ENCODE peak calls at places on chromosomes 16 and 17, in four cellular contexts. A, C, G and Z are unnamed samples.

GRCh38 chr16:49461517-49461951 is 87.9 kb downstream of the C16orf78 start:
- DNase-seq in A (no peak), G (no peak), C (no peak), Z (no peak)

GRCh38 chr17:2335726-2336214 is 487 bp downstream of the TSR1 start:
- DNase-seq in G (no peak), A (no peak), C (no peak), Z (peak)

GRCh38 chr17:39555368-39555767 is 52.4 kb downstream of the NEUROD2 start:
- DNase-seq in A (no peak), G (no peak), C (no peak), Z (no peak)

GRCh38 chr17:40915199-40915661 is 22.2 kb downstream of the KRT23 start:
- DNase-seq in G (no peak), A (no peak), C (no peak), Z (peak)

GRCh38 chr16:3807425-3808123 is 72.9 kb downstream of the CREBBP start:
- DNase-seq in C (no peak), G (no peak), A (no peak), Z (no peak)

GRCh38 chr17:76710863-76711611 is at the start of gene MXRA7:
- DNase-seq in G (peak), A (peak), C (peak), Z (peak)

GRCh38 chr17:72618018-72618509 is 474.4 kb downstream of the SLC39A11 start:
- DNase-seq in G (peak), A (peak), C (peak), Z (peak)

GRCh38 chr16:2244926-2245795 is 6.2 kb downstream of the ECI1 start:
- DNase-seq in G (no peak), C (no peak), A (no peak), Z (no peak)

GRCh38 chr16:88002211-88002610 is 51.0 kb downstream of the BANP start:
- DNase-seq in G (no peak), C (no peak), A (no peak), Z (no peak)

GRCh38 chr17:17269926-17270773 is 10.9 kb downstream of the COPS3 start:
- DNase-seq in C (peak), G (peak), A (no peak), Z (no peak)

GRCh38 chr16:70331588-70332358 is 14.9 kb upstream of the DDX19A start:
- DNase-seq in G (peak), A (no peak), C (peak), Z (no peak)

GRCh38 chr17:12201294-12201693 is 180.6 kb downstream of the MAP2K4 start:
- DNase-seq in A (no peak), C (no peak), G (no peak), Z (no peak)

GRCh38 chr16:49010396-49010795 is 271.2 kb downstream of the CBLN1 start:
- DNase-seq in G (no peak), C (no peak), A (no peak), Z (no peak)

GRCh38 chr17:74427048-74427762 is 4.7 kb upstream of the GPRC5C start:
- DNase-seq in A (no peak), G (peak), C (no peak), Z (peak)

GRCh38 chr17:27756467-27757371 is 43.6 kb downstream of the NOS2 start:
- DNase-seq in C (peak), A (peak), G (peak), Z (peak)

GRCh38 chr17:59547131-59547915 is 18.1 kb upstream of the DHX40 start:
- DNase-seq in G (no peak), C (no peak), A (no peak), Z (no peak)

GRCh38 chr17:78144146-78144719 is 2.0 kb upstream of the C17orf99 start:
- DNase-seq in C (no peak), G (peak), A (peak), Z (peak)

GRCh38 chr17:81097134-81097942 is 62.4 kb downstream of the BAIAP2 start:
- DNase-seq in A (no peak), G (peak), C (peak), Z (peak)

GRCh38 chr17:82822281-82822680 is 17.5 kb downstream of the ZNF750 start:
- DNase-seq in G (no peak), A (no peak), C (no peak), Z (no peak)

GRCh38 chr16:48901712-48902374 is 291.9 kb upstream of the N4BP1 start:
- DNase-seq in G (no peak), C (no peak), A (no peak), Z (peak)

GRCh38 chr17:67281053-67281452 is 36.1 kb upstream of the HELZ start:
- DNase-seq in G (no peak), C (no peak), A (no peak), Z (no peak)

GRCh38 chr16:87918314-87918713 is 18.0 kb downstream of the CA5A start:
- DNase-seq in C (no peak), A (no peak), G (no peak), Z (no peak)

GRCh38 chr17:36629252-36629847 is 28.0 kb downstream of the MRM1 start:
- DNase-seq in C (peak), G (peak), A (peak), Z (peak)

GRCh38 chr16:87722590-87723223 is 43.1 kb downstream of the KLHDC4 start:
- DNase-seq in G (no peak), A (no peak), C (no peak), Z (no peak)

GRCh38 chr17:74011963-74012362 is 191.5 kb upstream of the RPL38 start:
- DNase-seq in G (no peak), C (no peak), A (no peak), Z (peak)

GRCh38 chr16:89133457-89134127 is 38.0 kb upstream of the CDH15 start:
- DNase-seq in A (no peak), G (no peak), C (no peak), Z (no peak)

GRCh38 chr17:600576-601301 is 113.9 kb downstream of the VPS53 start:
- DNase-seq in C (no peak), G (no peak), A (no peak), Z (no peak)

GRCh38 chr16:9091867-9092281 is 430 bp downstream of the HAPSTR1 start:
- DNase-seq in A (peak), C (peak), G (peak), Z (peak)

GRCh38 chr17:42387663-42388380 is 420 bp downstream of the STAT3 start:
- DNase-seq in A (peak), C (peak), G (peak), Z (peak)

GRCh38 chr16:66459878-66460277 is 32.8 kb downstream of the BEAN1 start:
- DNase-seq in A (no peak), G (no peak), C (no peak), Z (no peak)

GRCh38 chr16:78503501-78504110 is 404.2 kb downstream of the WWOX start:
- DNase-seq in A (peak), C (peak), G (peak), Z (peak)

GRCh38 chr17:78040561-78041400 is 82.3 kb downstream of the TNRC6C start:
- DNase-seq in A (no peak), G (peak), C (peak), Z (peak)